ENCODE peak calls at places on chromosomes 3 and 15, in eight cellular contexts. One of them, this sample, is unnamed. For H3K4me1, the result is how much of the 10 kb centered on the place peaks cover.

GRCh38 chr15:73078722-73079121 is 26.5 kb downstream of the NEO1 start:
- DNase-seq in cardiac muscle cell: peak
- DNase-seq in fibroblast of lung: peak
- DNase-seq in stomach: peak
- DNase-seq in mammary epithelial cell: peak
- DNase-seq in IMR-90: peak
- DNase-seq in sigmoid colon: no peak
- DNase-seq in A673: peak
- DNase-seq in this sample: no peak

GRCh38 chr3:183548262-183548769 is 7.2 kb downstream of the KLHL6 start:
- DNase-seq in cardiac muscle cell: peak
- DNase-seq in A673: no peak
- DNase-seq in sigmoid colon: no peak
- DNase-seq in fibroblast of lung: peak
- DNase-seq in IMR-90: peak
- DNase-seq in stomach: no peak
- DNase-seq in mammary epithelial cell: peak
- DNase-seq in this sample: no peak

GRCh38 chr3:49295489-49296058 is 18.5 kb upstream of the C3orf62 start:
- DNase-seq in mammary epithelial cell: no peak
- DNase-seq in IMR-90: peak
- DNase-seq in fibroblast of lung: peak
- DNase-seq in stomach: no peak
- DNase-seq in A673: peak
- DNase-seq in sigmoid colon: no peak
- DNase-seq in cardiac muscle cell: peak
- DNase-seq in this sample: peak

GRCh38 chr15:27677951-27678350 is 421.2 kb downstream of the OCA2 start:
- DNase-seq in A673: no peak
- DNase-seq in sigmoid colon: no peak
- DNase-seq in fibroblast of lung: no peak
- DNase-seq in IMR-90: no peak
- DNase-seq in cardiac muscle cell: no peak
- DNase-seq in mammary epithelial cell: no peak
- DNase-seq in stomach: no peak
- DNase-seq in this sample: no peak

GRCh38 chr3:58180940-58181587 is 29.7 kb downstream of the DNASE1L3 start:
- DNase-seq in fibroblast of lung: no peak
- DNase-seq in cardiac muscle cell: no peak
- DNase-seq in A673: no peak
- DNase-seq in mammary epithelial cell: peak
- DNase-seq in IMR-90: no peak
- DNase-seq in sigmoid colon: no peak
- DNase-seq in stomach: no peak
- DNase-seq in this sample: no peak

GRCh38 chr3:183825380-183826161 is at the start of gene MAP6D1:
- DNase-seq in cardiac muscle cell: peak
- DNase-seq in stomach: no peak
- DNase-seq in fibroblast of lung: peak
- DNase-seq in A673: peak
- DNase-seq in IMR-90: peak
- DNase-seq in mammary epithelial cell: peak
- DNase-seq in sigmoid colon: no peak
- DNase-seq in this sample: peak

GRCh38 chr3:66370179-66370578 is 130.6 kb downstream of the LRIG1 start:
- DNase-seq in cardiac muscle cell: no peak
- DNase-seq in sigmoid colon: no peak
- DNase-seq in mammary epithelial cell: no peak
- DNase-seq in A673: no peak
- DNase-seq in fibroblast of lung: no peak
- DNase-seq in IMR-90: no peak
- DNase-seq in stomach: peak
- DNase-seq in this sample: no peak

GRCh38 chr15:65937476-65937875 is 68.2 kb downstream of the RAB11A start:
- DNase-seq in cardiac muscle cell: no peak
- DNase-seq in sigmoid colon: no peak
- DNase-seq in fibroblast of lung: peak
- DNase-seq in IMR-90: peak
- DNase-seq in stomach: peak
- DNase-seq in mammary epithelial cell: no peak
- DNase-seq in A673: no peak
- DNase-seq in this sample: peak

DNA sequence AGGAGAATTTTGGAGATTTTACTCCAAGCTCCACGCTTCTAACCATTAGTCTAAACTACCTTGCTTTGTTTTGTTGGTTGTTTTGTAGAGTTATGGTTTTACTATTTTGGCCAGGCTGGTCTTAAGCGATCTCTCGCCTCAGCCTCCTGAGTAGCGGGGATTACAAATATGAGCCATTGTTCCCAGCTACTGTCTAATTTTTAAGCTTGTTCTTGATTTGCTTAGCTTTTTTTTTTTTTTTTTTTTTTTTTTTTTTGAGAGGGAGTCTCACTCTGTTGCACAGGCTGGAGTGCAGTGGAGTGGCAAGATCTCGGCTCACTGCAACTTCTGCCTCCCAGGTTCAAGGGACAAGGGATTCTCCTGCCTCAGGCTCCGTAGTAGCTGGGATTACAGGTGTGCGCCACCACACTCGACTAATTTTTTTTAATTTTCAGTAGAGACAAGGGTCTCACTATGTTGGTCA is 28.5 kb downstream of the EFCAB12 start:
- DNase-seq in IMR-90: no peak
- DNase-seq in fibroblast of lung: peak
- DNase-seq in sigmoid colon: no peak
- DNase-seq in A673: no peak
- DNase-seq in stomach: no peak
- DNase-seq in cardiac muscle cell: no peak
- DNase-seq in mammary epithelial cell: peak
- DNase-seq in this sample: peak
- H3K4me3 ChIP-seq in IMR-90: no peak
- H3K4me3 ChIP-seq in fibroblast of lung: no peak
- H3K4me3 ChIP-seq in sigmoid colon: peak
- H3K4me3 ChIP-seq in A673: peak
- H3K4me3 ChIP-seq in stomach: peak
- H3K4me3 ChIP-seq in cardiac muscle cell: peak
- H3K4me3 ChIP-seq in mammary epithelial cell: peak
- H3K4me3 ChIP-seq in this sample: no peak

DNA sequence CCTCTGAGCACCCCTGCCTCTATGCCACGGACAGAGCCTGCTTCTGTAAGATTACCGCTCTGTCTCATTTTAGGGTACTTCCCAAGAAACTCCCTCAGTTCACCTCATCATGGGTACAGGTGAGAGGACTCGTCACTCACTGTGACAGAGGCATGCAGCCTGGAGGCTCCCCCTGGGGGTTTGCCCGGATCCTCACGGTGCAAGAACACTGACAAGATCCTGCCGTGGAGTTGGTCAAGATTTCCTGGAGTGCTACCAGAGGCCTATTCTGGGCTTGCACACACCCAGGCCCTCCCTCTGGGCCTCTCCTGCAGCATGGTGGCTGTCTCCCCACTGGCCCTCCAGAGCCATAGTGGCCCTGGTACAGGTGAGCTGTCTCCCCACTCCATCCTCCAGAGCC is 103.1 kb upstream of the TNIK start:
- DNase-seq in fibroblast of lung: no peak
- DNase-seq in A673: no peak
- DNase-seq in sigmoid colon: no peak
- DNase-seq in stomach: no peak
- DNase-seq in IMR-90: no peak
- DNase-seq in mammary epithelial cell: no peak
- DNase-seq in cardiac muscle cell: no peak
- DNase-seq in this sample: no peak
- TF ChIP-seq CTCF in fibroblast of lung: peak
- TF ChIP-seq CTCF in A673: no peak
- TF ChIP-seq CTCF in sigmoid colon: no peak
- TF ChIP-seq CTCF in stomach: no peak
- TF ChIP-seq CTCF in IMR-90: no peak
- TF ChIP-seq CTCF in mammary epithelial cell: no peak
- TF ChIP-seq CTCF in cardiac muscle cell: no peak
- TF ChIP-seq CTCF in this sample: no peak

GRCh38 chr15:74392902-74393301 is 25.5 kb upstream of the CYP11A1 start:
- DNase-seq in sigmoid colon: no peak
- DNase-seq in mammary epithelial cell: no peak
- DNase-seq in IMR-90: no peak
- DNase-seq in cardiac muscle cell: no peak
- DNase-seq in A673: no peak
- DNase-seq in fibroblast of lung: no peak
- DNase-seq in stomach: no peak
- DNase-seq in this sample: no peak

GRCh38 chr15:74391604-74392401 is 24.4 kb upstream of the CYP11A1 start:
- DNase-seq in IMR-90: no peak
- DNase-seq in fibroblast of lung: no peak
- DNase-seq in stomach: no peak
- DNase-seq in cardiac muscle cell: no peak
- DNase-seq in A673: no peak
- DNase-seq in mammary epithelial cell: no peak
- DNase-seq in sigmoid colon: no peak
- DNase-seq in this sample: no peak

GRCh38 chr15:74389115-74390048 is 21.9 kb upstream of the CYP11A1 start:
- DNase-seq in A673: no peak
- DNase-seq in cardiac muscle cell: no peak
- DNase-seq in mammary epithelial cell: no peak
- DNase-seq in IMR-90: no peak
- DNase-seq in fibroblast of lung: no peak
- DNase-seq in sigmoid colon: no peak
- DNase-seq in stomach: no peak
- DNase-seq in this sample: no peak

GRCh38 chr15:74392402-74392876 is 25.0 kb upstream of the CYP11A1 start:
- DNase-seq in A673: no peak
- DNase-seq in IMR-90: peak
- DNase-seq in fibroblast of lung: peak
- DNase-seq in stomach: no peak
- DNase-seq in mammary epithelial cell: no peak
- DNase-seq in sigmoid colon: no peak
- DNase-seq in cardiac muscle cell: no peak
- DNase-seq in this sample: no peak

DNA sequence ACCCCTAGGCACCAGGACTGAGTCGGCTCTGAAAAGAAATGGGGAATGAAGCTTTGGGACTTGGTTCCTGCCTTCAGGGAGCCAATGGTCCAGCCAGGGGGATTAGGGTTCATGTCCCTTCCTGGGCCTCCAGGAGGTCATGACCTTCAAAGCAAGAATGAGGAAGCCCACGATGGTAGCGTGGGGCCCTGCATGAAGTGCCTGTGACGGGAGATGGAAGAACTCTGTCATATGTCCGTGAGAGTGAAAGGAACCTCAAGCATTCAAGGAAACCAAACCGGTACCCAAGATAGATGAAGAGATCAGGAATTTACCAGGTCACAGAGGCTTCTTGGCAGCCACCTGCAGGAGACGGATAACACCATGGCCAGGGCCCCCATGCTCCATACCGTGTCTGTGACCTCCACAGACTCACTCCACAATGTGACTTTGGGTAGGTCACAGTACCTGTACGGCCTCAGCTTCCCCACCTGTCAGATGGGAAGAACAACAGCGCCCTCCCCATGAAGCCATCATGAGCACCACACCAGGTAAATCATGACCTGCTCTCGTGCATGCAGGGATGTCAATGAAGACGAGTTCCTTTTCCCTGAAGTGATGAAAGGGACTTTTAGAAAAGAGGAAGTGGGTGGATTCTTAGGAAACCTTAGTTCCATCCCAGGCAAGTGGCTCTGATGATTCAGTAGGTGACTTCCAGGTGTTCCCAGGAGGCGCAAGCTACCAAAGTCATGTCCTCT is 23.3 kb upstream of the CYP11A1 start:
- DNase-seq in sigmoid colon: no peak
- DNase-seq in mammary epithelial cell: no peak
- DNase-seq in stomach: no peak
- DNase-seq in fibroblast of lung: no peak
- DNase-seq in cardiac muscle cell: no peak
- DNase-seq in IMR-90: no peak
- DNase-seq in A673: no peak
- DNase-seq in this sample: no peak
- H3K4me1 ChIP-seq in sigmoid colon: under half
- H3K4me1 ChIP-seq in mammary epithelial cell: under half
- H3K4me1 ChIP-seq in stomach: under half
- H3K4me1 ChIP-seq in fibroblast of lung: under half
- H3K4me1 ChIP-seq in cardiac muscle cell: under half
- H3K4me1 ChIP-seq in IMR-90: under half
- H3K4me1 ChIP-seq in A673: under half
- H3K4me1 ChIP-seq in this sample: under half

GRCh38 chr3:46881819-46882376 is 4.4 kb downstream of the PTH1R start:
- DNase-seq in stomach: no peak
- DNase-seq in mammary epithelial cell: no peak
- DNase-seq in fibroblast of lung: peak
- DNase-seq in cardiac muscle cell: peak
- DNase-seq in A673: peak
- DNase-seq in sigmoid colon: peak
- DNase-seq in IMR-90: no peak
- DNase-seq in this sample: no peak

GRCh38 chr3:46884427-46884826 is 6.9 kb downstream of the PTH1R start:
- DNase-seq in fibroblast of lung: no peak
- DNase-seq in IMR-90: no peak
- DNase-seq in sigmoid colon: no peak
- DNase-seq in stomach: no peak
- DNase-seq in cardiac muscle cell: no peak
- DNase-seq in mammary epithelial cell: no peak
- DNase-seq in A673: no peak
- DNase-seq in this sample: no peak

GRCh38 chr3:46882377-46883015 is 5.0 kb downstream of the PTH1R start:
- DNase-seq in cardiac muscle cell: peak
- DNase-seq in mammary epithelial cell: no peak
- DNase-seq in A673: peak
- DNase-seq in fibroblast of lung: peak
- DNase-seq in IMR-90: no peak
- DNase-seq in stomach: no peak
- DNase-seq in sigmoid colon: peak
- DNase-seq in this sample: no peak

GRCh38 chr3:46884929-46885328 is 7.4 kb downstream of the PTH1R start:
- DNase-seq in IMR-90: no peak
- DNase-seq in fibroblast of lung: no peak
- DNase-seq in A673: no peak
- DNase-seq in mammary epithelial cell: no peak
- DNase-seq in sigmoid colon: no peak
- DNase-seq in cardiac muscle cell: no peak
- DNase-seq in stomach: no peak
- DNase-seq in this sample: no peak

DNA sequence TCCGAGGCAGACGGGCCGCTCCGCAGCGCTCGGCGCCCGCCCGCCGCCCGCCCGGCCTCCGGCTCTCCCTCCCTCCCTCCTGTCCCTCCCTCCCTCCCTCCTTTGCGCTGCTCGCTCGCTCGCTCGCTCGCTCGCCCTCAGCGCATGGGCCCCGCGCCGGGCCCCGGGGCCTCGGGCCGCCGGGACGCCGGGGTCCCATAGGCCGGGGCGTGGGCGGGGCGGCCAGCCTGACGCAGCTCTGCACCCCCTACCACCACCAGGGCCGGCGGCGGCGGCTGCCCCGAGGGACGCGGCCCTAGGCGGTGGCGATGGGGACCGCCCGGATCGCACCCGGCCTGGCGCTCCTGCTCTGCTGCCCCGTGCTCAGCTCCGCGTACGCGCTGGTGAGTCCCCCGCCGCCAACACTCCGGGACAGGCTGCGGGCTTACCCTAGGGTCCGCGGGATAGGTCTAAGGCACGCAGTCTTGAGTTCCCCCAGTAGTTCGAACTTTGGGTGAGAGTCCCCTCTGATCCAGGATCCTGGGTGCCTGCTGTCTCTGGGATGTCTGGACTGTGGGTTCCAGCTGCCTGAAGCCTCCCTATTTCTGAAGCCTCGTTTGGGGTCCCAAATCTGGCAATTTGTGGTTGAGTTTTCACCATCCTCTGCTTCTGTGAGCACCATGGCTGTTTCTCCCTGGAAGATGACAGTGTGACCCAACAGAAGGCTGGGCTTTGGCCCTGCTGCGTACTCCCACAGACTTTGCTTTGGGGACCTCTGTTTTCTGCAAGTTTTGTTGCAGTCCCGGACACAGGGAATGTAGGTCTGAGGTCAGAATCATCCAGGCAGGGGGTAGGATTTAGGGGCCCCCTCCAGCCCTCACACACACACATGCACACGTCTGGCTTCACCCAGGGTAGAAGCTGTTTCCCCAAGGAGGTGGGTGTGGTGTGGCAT is 6.0 kb downstream of the PTH1R start:
- DNase-seq in mammary epithelial cell: no peak
- DNase-seq in sigmoid colon: no peak
- DNase-seq in cardiac muscle cell: peak
- DNase-seq in A673: peak
- DNase-seq in stomach: no peak
- DNase-seq in IMR-90: no peak
- DNase-seq in fibroblast of lung: peak
- DNase-seq in this sample: no peak
- H3K4me3 ChIP-seq in mammary epithelial cell: no peak
- H3K4me3 ChIP-seq in sigmoid colon: peak
- H3K4me3 ChIP-seq in cardiac muscle cell: peak
- H3K4me3 ChIP-seq in A673: peak
- H3K4me3 ChIP-seq in stomach: peak
- H3K4me3 ChIP-seq in IMR-90: no peak
- H3K4me3 ChIP-seq in fibroblast of lung: no peak
- H3K4me3 ChIP-seq in this sample: peak

This sample was measured in thyroid gland.